ENCODE peak calls at places on chromosomes 5 and 9, in ten cellular contexts. One of them, this sample, is unnamed.

GRCh38 chr5:157106668-157107461 is 2.0 kb downstream of the HAVCR2 start:
- DNase-seq in AG09319: no peak
- DNase-seq in GM23248: peak
- DNase-seq in cardiac muscle cell: no peak
- DNase-seq in effector memory CD8-positive, alpha-beta T cell: no peak
- DNase-seq in NCI-H1105 treated with DMSO at 0.1 percent for 48 hours: no peak
- DNase-seq in GM10248: peak
- DNase-seq in colonic mucosa: no peak
- DNase-seq in HFFc6: no peak
- DNase-seq in ACHN: no peak
- DNase-seq in this sample: no peak

GRCh38 chr9:111891910-111892499 is 4.6 kb upstream of the UGCG start:
- DNase-seq in GM23248: no peak
- DNase-seq in GM10248: peak
- DNase-seq in cardiac muscle cell: no peak
- DNase-seq in AG09319: no peak
- DNase-seq in HFFc6: no peak
- DNase-seq in effector memory CD8-positive, alpha-beta T cell: no peak
- DNase-seq in ACHN: no peak
- DNase-seq in NCI-H1105 treated with DMSO at 0.1 percent for 48 hours: no peak
- DNase-seq in colonic mucosa: peak
- DNase-seq in this sample: no peak

GRCh38 chr5:176541338-176542134 is 4.3 kb upstream of the RNF44 start:
- DNase-seq in NCI-H1105 treated with DMSO at 0.1 percent for 48 hours: no peak
- DNase-seq in cardiac muscle cell: peak
- DNase-seq in ACHN: no peak
- DNase-seq in GM23248: no peak
- DNase-seq in GM10248: no peak
- DNase-seq in colonic mucosa: peak
- DNase-seq in HFFc6: no peak
- DNase-seq in AG09319: no peak
- DNase-seq in effector memory CD8-positive, alpha-beta T cell: peak
- DNase-seq in this sample: no peak

GRCh38 chr5:74624931-74625505 is 15.5 kb downstream of the ENC1 start:
- DNase-seq in cardiac muscle cell: no peak
- DNase-seq in AG09319: no peak
- DNase-seq in colonic mucosa: no peak
- DNase-seq in GM23248: no peak
- DNase-seq in GM10248: no peak
- DNase-seq in NCI-H1105 treated with DMSO at 0.1 percent for 48 hours: no peak
- DNase-seq in effector memory CD8-positive, alpha-beta T cell: no peak
- DNase-seq in HFFc6: no peak
- DNase-seq in ACHN: no peak
- DNase-seq in this sample: no peak

GRCh38 chr5:67725591-67725990 is 490.0 kb upstream of the PIK3R1 start:
- DNase-seq in effector memory CD8-positive, alpha-beta T cell: no peak
- DNase-seq in AG09319: no peak
- DNase-seq in cardiac muscle cell: no peak
- DNase-seq in GM23248: no peak
- DNase-seq in NCI-H1105 treated with DMSO at 0.1 percent for 48 hours: no peak
- DNase-seq in HFFc6: no peak
- DNase-seq in GM10248: no peak
- DNase-seq in ACHN: no peak
- DNase-seq in colonic mucosa: no peak
- DNase-seq in this sample: no peak

GRCh38 chr5:56128166-56128565 is 105.0 kb downstream of the ANKRD55 start:
- DNase-seq in ACHN: no peak
- DNase-seq in GM23248: no peak
- DNase-seq in effector memory CD8-positive, alpha-beta T cell: no peak
- DNase-seq in cardiac muscle cell: peak
- DNase-seq in HFFc6: no peak
- DNase-seq in NCI-H1105 treated with DMSO at 0.1 percent for 48 hours: no peak
- DNase-seq in GM10248: no peak
- DNase-seq in AG09319: no peak
- DNase-seq in colonic mucosa: no peak
- DNase-seq in this sample: no peak

GRCh38 chr9:99445377-99445891 is 223.4 kb downstream of the SEC61B start:
- DNase-seq in HFFc6: peak
- DNase-seq in ACHN: peak
- DNase-seq in effector memory CD8-positive, alpha-beta T cell: no peak
- DNase-seq in AG09319: peak
- DNase-seq in cardiac muscle cell: peak
- DNase-seq in GM10248: no peak
- DNase-seq in NCI-H1105 treated with DMSO at 0.1 percent for 48 hours: no peak
- DNase-seq in colonic mucosa: no peak
- DNase-seq in GM23248: peak
- DNase-seq in this sample: no peak

GRCh38 chr5:113218906-113219517 is 215.8 kb downstream of the TSSK1B start:
- DNase-seq in GM10248: no peak
- DNase-seq in AG09319: no peak
- DNase-seq in cardiac muscle cell: no peak
- DNase-seq in effector memory CD8-positive, alpha-beta T cell: no peak
- DNase-seq in ACHN: no peak
- DNase-seq in colonic mucosa: no peak
- DNase-seq in NCI-H1105 treated with DMSO at 0.1 percent for 48 hours: no peak
- DNase-seq in GM23248: no peak
- DNase-seq in HFFc6: no peak
- DNase-seq in this sample: no peak

GRCh38 chr9:131500939-131501541 is 1.7 kb upstream of the POMT1 start:
- DNase-seq in ACHN: peak
- DNase-seq in NCI-H1105 treated with DMSO at 0.1 percent for 48 hours: no peak
- DNase-seq in GM10248: no peak
- DNase-seq in GM23248: peak
- DNase-seq in HFFc6: peak
- DNase-seq in effector memory CD8-positive, alpha-beta T cell: peak
- DNase-seq in cardiac muscle cell: no peak
- DNase-seq in AG09319: no peak
- DNase-seq in colonic mucosa: no peak
- DNase-seq in this sample: no peak

GRCh38 chr5:65213921-65214525 is 267.7 kb downstream of the ADAMTS6 start:
- DNase-seq in AG09319: no peak
- DNase-seq in HFFc6: peak
- DNase-seq in colonic mucosa: peak
- DNase-seq in effector memory CD8-positive, alpha-beta T cell: no peak
- DNase-seq in cardiac muscle cell: peak
- DNase-seq in ACHN: peak
- DNase-seq in GM23248: peak
- DNase-seq in NCI-H1105 treated with DMSO at 0.1 percent for 48 hours: no peak
- DNase-seq in GM10248: no peak
- DNase-seq in this sample: no peak

This sample was measured in germinal center.